ENCODE peak calls at places on chromosomes 5 and 9, in six cellular contexts. R is lower lobe of right lung, S is gastrocnemius medialis, G is A549, F is neural progenitor cell, L is hepatocyte. X is an unnamed sample.

GRCh38 chr5:83974151-83974822 is 253.6 kb upstream of the HAPLN1 start:
- DNase-seq in R (no peak), S (no peak), G (no peak), F (peak; percentile 27), L (no peak), X (no peak)

GRCh38 chr9:113228130-113228665 is 6.9 kb downstream of the SLC31A1 start:
- DNase-seq in R (no peak), S (no peak), G (no peak), F (no peak), L (peak; percentile 7), X (no peak)

GRCh38 chr5:105475401-105475800 is 1912.8 kb upstream of the NUDT12 start:
- DNase-seq in R (no peak), S (no peak), G (no peak), F (no peak), L (peak; percentile 5), X (no peak)

GRCh38 chr5:115543365-115543700 is 1.2 kb downstream of the FEM1C start:
- DNase-seq in R (no peak), S (no peak), G (no peak), F (peak; percentile 10), L (peak; percentile 50), X (no peak)

GRCh38 chr5:43514471-43514815 is 505 bp downstream of the C5orf34 start:
- DNase-seq in R (no peak), S (no peak), G (peak; percentile 49), F (no peak), L (peak; percentile 48), X (no peak)

GRCh38 chr5:149526855-149527590 is 24.2 kb downstream of the CSNK1A1 start:
- DNase-seq in R (no peak), S (no peak), G (no peak), F (no peak), L (no peak), X (peak; percentile 46)

GRCh38 chr5:148911386-148911785 is 85.0 kb downstream of the ADRB2 start:
- DNase-seq in R (no peak), S (no peak), G (no peak), F (no peak), L (no peak), X (no peak)

GRCh38 chr5:121273818-121274433 is 577.8 kb upstream of the FTMT start:
- DNase-seq in R (no peak), S (no peak), G (peak; percentile 82), F (no peak), L (peak; percentile 63), X (no peak)

GRCh38 chr9:91760906-91761305 is 189.1 kb downstream of the ROR2 start:
- DNase-seq in R (no peak), S (no peak), G (no peak), F (no peak), L (peak; percentile 61), X (no peak)

GRCh38 chr5:150315245-150315644 is 12.5 kb upstream of the ARSI start:
- DNase-seq in R (no peak), S (no peak), G (no peak), F (no peak), L (no peak), X (no peak)

GRCh38 chr9:109499631-109500120 is 1.6 kb upstream of the PTPN3 start:
- DNase-seq in R (peak; percentile 79), S (peak; percentile 26), G (peak; percentile 69), F (peak; percentile 71), L (peak; percentile 84), X (peak; percentile 84)

GRCh38 chr5:111685969-111686368 is 71.0 kb downstream of the NREP start:
- DNase-seq in R (no peak), S (no peak), G (peak; percentile 9), F (peak; percentile 23), L (no peak), X (no peak)

GRCh38 chr5:82641362-82641988 is 363.3 kb upstream of the RPS23 start:
- DNase-seq in R (no peak), S (peak; percentile 60), G (peak; percentile 69), F (peak; percentile 67), L (peak; percentile 85), X (peak; percentile 72)

GRCh38 chr9:82424599-82424998 is 436.0 kb downstream of the SPATA31D1 start:
- DNase-seq in R (no peak), S (no peak), G (no peak), F (no peak), L (no peak), X (no peak)

GRCh38 chr5:6190838-6191237 is 187.5 kb downstream of the MED10 start:
- DNase-seq in R (no peak), S (no peak), G (no peak), F (no peak), L (no peak), X (no peak)

GRCh38 chr9:34463098-34463900 is 4.7 kb downstream of the DNAI1 start:
- DNase-seq in R (no peak), S (no peak), G (peak; percentile 18), F (no peak), L (no peak), X (peak; percentile 77)

GRCh38 chr5:179241175-179241574 is 104.1 kb downstream of the ADAMTS2 start:
- DNase-seq in R (peak; percentile 40), S (no peak), G (no peak), F (no peak), L (no peak), X (peak; percentile 76)

GRCh38 chr5:2106721-2107120 is 224.0 kb upstream of the IRX4 start:
- DNase-seq in R (no peak), S (no peak), G (no peak), F (no peak), L (no peak), X (no peak)

GRCh38 chr5:67494186-67494842 is 297.7 kb upstream of the CD180 start:
- DNase-seq in R (no peak), S (peak; percentile 73), G (no peak), F (no peak), L (no peak), X (no peak)

GRCh38 chr5:151570058-151570457 is 21.1 kb downstream of the FAT2 start:
- DNase-seq in R (no peak), S (no peak), G (no peak), F (no peak), L (peak; percentile 28), X (no peak)

GRCh38 chr9:129481824-129482511 is 138.9 kb downstream of the C9orf50 start:
- DNase-seq in R (no peak), S (no peak), G (no peak), F (peak; percentile 48), L (peak; percentile 62), X (peak; percentile 83)
- H3K4me1 ChIP-seq in R (peaks cover 62% of the 10 kb centered on the region), S (peaks cover 33% of the 10 kb centered on the region), G (peaks cover 89% of the 10 kb centered on the region), F (peaks cover 45% of the 10 kb centered on the region), L (peaks cover 69% of the 10 kb centered on the region), X (no peaks in the 10 kb centered on the region)

DNA sequence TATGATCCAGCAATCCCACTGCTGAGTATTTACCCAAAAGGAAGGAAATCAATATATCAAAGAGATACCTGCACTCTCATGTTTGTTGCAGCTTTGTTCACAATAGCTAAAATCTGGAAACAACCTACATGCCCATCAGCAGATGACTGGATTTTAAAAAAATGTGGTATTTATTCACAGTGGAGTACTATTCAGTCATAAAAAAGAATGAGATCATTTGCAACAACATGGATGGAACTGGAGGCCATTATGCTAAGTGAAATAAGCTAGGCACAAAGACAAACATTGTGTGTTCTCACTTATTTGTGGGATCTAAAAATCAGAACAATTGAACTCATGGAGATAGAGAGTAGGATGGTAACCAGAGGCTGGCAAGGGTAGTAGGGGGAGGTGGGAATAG is 33.1 kb downstream of the CYSTM1 start:
- DNase-seq in R (no peak), S (no peak), G (no peak), F (no peak), L (no peak), X (no peak)
- H3K27ac ChIP-seq in R (no peak overlapping the region), S (peak overlapping the region; percentile 86), G (no peak overlapping the region), F (no peak overlapping the region), L (no peak overlapping the region), X (no peak overlapping the region)

DNA sequence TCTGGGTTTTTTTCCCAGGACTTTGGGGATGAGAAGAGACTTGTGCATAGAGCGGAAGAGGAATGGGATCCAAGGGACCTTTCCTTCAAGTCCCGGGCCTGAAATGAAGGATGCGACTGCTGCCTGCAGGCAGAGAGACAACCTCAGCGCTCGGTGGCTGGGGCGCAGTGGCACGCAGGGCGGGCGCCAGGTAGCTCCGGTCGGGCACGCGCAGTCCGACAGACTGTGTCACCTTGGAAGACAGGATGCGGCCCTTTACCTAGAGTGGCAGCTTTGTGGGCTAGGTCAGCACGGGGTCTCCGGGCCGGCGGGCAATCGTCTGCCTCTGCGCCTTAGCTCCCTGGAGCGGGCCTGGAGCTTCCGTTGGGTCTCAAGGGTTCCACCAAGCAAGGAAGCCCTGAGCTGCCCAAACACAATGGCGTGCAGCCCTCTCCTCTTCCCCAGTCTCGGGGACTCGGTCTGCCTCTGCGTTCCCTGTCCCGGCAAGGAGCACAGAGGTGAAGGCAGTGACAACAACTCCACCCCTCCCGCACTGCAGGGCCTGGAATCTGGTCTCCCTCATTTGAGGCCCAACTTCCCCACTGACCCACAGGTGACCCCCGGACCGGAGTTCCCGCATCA is 6.0 kb downstream of the BARX1 start:
- DNase-seq in R (no peak), S (no peak), G (no peak), F (peak; percentile 39), L (no peak), X (no peak)
- H3K4me1 ChIP-seq in R (peaks cover 52% of the 10 kb centered on the region), S (peaks cover 18% of the 10 kb centered on the region), G (no peaks in the 10 kb centered on the region), F (peaks cover 37% of the 10 kb centered on the region), L (peaks cover 28% of the 10 kb centered on the region), X (no peaks in the 10 kb centered on the region)

GRCh38 chr5:74669824-74670223 is 15.2 kb upstream of the HEXB start:
- DNase-seq in R (no peak), S (no peak), G (no peak), F (no peak), L (no peak), X (no peak)
- H3K27ac ChIP-seq in R (no peak overlapping the region), S (no peak overlapping the region), G (no peak overlapping the region), F (no peak overlapping the region), L (peak overlapping the region; percentile 12), X (no peak overlapping the region)

GRCh38 chr5:172456076-172456800 is 1.9 kb upstream of the SH3PXD2B start:
- DNase-seq in R (no peak), S (no peak), G (no peak), F (no peak), L (no peak), X (no peak)
- H3K4me1 ChIP-seq in R (peaks cover 38% of the 10 kb centered on the region), S (peaks cover 5% of the 10 kb centered on the region), G (peaks cover 25% of the 10 kb centered on the region), F (peaks cover 20% of the 10 kb centered on the region), L (peaks cover 17% of the 10 kb centered on the region), X (no peaks in the 10 kb centered on the region)

GRCh38 chr9:88791105-88791805 is 200.0 kb upstream of the S1PR3 start:
- DNase-seq in R (no peak), S (no peak), G (no peak), F (no peak), L (no peak), X (no peak)
- H3K27ac ChIP-seq in R (no peak overlapping the region), S (peak overlapping the region; percentile 43), G (no peak overlapping the region), F (no peak overlapping the region), L (no peak overlapping the region), X (peak overlapping the region; percentile 16)

X was measured in aorta.